ENCODE peak calls at places on chromosomes 3 and 15, in seven cellular contexts. Z is stimulated activated CD8-positive, alpha-beta memory T cell treated with anti-CD3 and anti-CD28 coated beads, Interleukin-12 subunit alpha, Interleukin-12 subunit beta, amount 100 ng/mL, for 1 hour; M is stimulated activated naive CD4-positive, alpha-beta T cell; V is NCI-H2171 treated with DMSO at 0.1 percent for 48 hours; T is NCI-H774; I is HEK293T; F is CD8-positive, alpha-beta memory T cell. J is an unnamed sample.

GRCh38 chr3:64257096-64257755 is 32.0 kb upstream of the PRICKLE2 start:
- DNase-seq in Z (no peak), M (no peak), V (no peak), T (no peak), I (no peak), F (no peak), J (no peak)

GRCh38 chr3:112770026-112770626 is 76.5 kb downstream of the CD200R1L start:
- DNase-seq in Z (no peak), M (no peak), V (no peak), T (no peak), I (no peak), F (no peak), J (no peak)

GRCh38 chr15:89898628-89899302 is 5.0 kb upstream of the AP3S2 start:
- DNase-seq in Z (peak; percentile 15), M (peak; percentile 52), V (peak; percentile 65), T (no peak), I (peak; percentile 67), F (peak; percentile 20), J (no peak)

GRCh38 chr15:85164841-85165466 is 183.3 kb downstream of the PDE8A start:
- DNase-seq in Z (no peak), M (no peak), V (no peak), T (no peak), I (no peak), F (no peak), J (no peak)

GRCh38 chr15:39801641-39802309 is 19.1 kb upstream of the FSIP1 start:
- DNase-seq in Z (no peak), M (no peak), V (no peak), T (peak; percentile 11), I (peak; percentile 27), F (no peak), J (no peak)

GRCh38 chr3:128146201-128146600 is 7.1 kb upstream of the EEFSEC start:
- DNase-seq in Z (no peak), M (no peak), V (no peak), T (no peak), I (no peak), F (no peak), J (no peak)

GRCh38 chr3:9448643-9449042 is 51.2 kb downstream of the SETD5 start:
- DNase-seq in Z (no peak), M (no peak), V (no peak), T (no peak), I (no peak), F (no peak), J (no peak)

GRCh38 chr15:87129916-87130315 is 1050.2 kb downstream of the AGBL1 start:
- DNase-seq in Z (no peak), M (no peak), V (no peak), T (no peak), I (no peak), F (no peak), J (no peak)

GRCh38 chr3:53899730-53900129 is 8.1 kb upstream of the SELENOK start:
- DNase-seq in Z (no peak), M (no peak), V (no peak), T (no peak), I (no peak), F (no peak), J (no peak)

GRCh38 chr3:38130219-38130618 is 6.7 kb downstream of the ACAA1 start:
- DNase-seq in Z (no peak), M (no peak), V (no peak), T (no peak), I (no peak), F (no peak), J (no peak)

GRCh38 chr3:50156991-50157493 is 1.9 kb downstream of the SEMA3F start:
- DNase-seq in Z (no peak), M (no peak), V (peak; percentile 36), T (no peak), I (no peak), F (no peak), J (no peak)

GRCh38 chr15:85380860-85381535 is 595 bp downstream of the AKAP13 start:
- DNase-seq in Z (peak; percentile 10), M (peak; percentile 58), V (peak; percentile 25), T (peak; percentile 28), I (peak; percentile 43), F (peak; percentile 66), J (no peak)

GRCh38 chr3:131608296-131608695 is 105.5 kb upstream of the MRPL3 start:
- DNase-seq in Z (no peak), M (no peak), V (no peak), T (no peak), I (no peak), F (no peak), J (no peak)

GRCh38 chr3:184155644-184156521 is 706 bp downstream of the DVL3 start:
- DNase-seq in Z (peak; percentile 18), M (peak; percentile 36), V (peak; percentile 52), T (peak; percentile 44), I (peak; percentile 18), F (peak; percentile 35), J (no peak)

GRCh38 chr15:24878153-24878552 is 76.6 kb upstream of the SNRPN start:
- DNase-seq in Z (no peak), M (no peak), V (peak; percentile 84), T (no peak), I (no peak), F (peak; percentile 0), J (peak; percentile 17)

GRCh38 chr15:96338772-96339661 is 8.5 kb downstream of the NR2F2 start:
- DNase-seq in Z (no peak), M (no peak), V (no peak), T (no peak), I (no peak), F (no peak), J (no peak)

GRCh38 chr3:43957553-43957952 is 266.8 kb downstream of the ABHD5 start:
- DNase-seq in Z (no peak), M (no peak), V (no peak), T (no peak), I (no peak), F (no peak), J (no peak)

GRCh38 chr3:177193706-177194268 is 3.5 kb downstream of the TBL1XR1 start:
- DNase-seq in Z (no peak), M (no peak), V (no peak), T (no peak), I (no peak), F (no peak), J (no peak)

GRCh38 chr3:45333549-45333948 is 54.8 kb upstream of the LARS2 start:
- DNase-seq in Z (no peak), M (no peak), V (no peak), T (no peak), I (no peak), F (no peak), J (no peak)

GRCh38 chr3:55147406-55147805 is 219.5 kb upstream of the LRTM1 start:
- DNase-seq in Z (no peak), M (no peak), V (no peak), T (no peak), I (no peak), F (no peak), J (no peak)

GRCh38 chr15:96343529-96344072 is 13.1 kb downstream of the NR2F2 start:
- DNase-seq in Z (no peak), M (no peak), V (no peak), T (no peak), I (no peak), F (no peak), J (no peak)

GRCh38 chr15:88702983-88703382 is 64.2 kb downstream of the ISG20 start:
- DNase-seq in Z (no peak), M (no peak), V (no peak), T (no peak), I (no peak), F (no peak), J (no peak)

GRCh38 chr3:168847293-168847883 is 751.7 kb upstream of the GOLIM4 start:
- DNase-seq in Z (no peak), M (no peak), V (peak; percentile 59), T (peak; percentile 73), I (peak; percentile 29), F (no peak), J (no peak)

GRCh38 chr15:48507416-48508065 is 138.0 kb downstream of the FBN1 start:
- DNase-seq in Z (no peak), M (no peak), V (peak; percentile 46), T (no peak), I (peak; percentile 38), F (no peak), J (no peak)

GRCh38 chr15:75061272-75061671 is 37.9 kb downstream of the PPCDC start:
- DNase-seq in Z (no peak), M (no peak), V (no peak), T (no peak), I (no peak), F (no peak), J (no peak)

GRCh38 chr3:111895079-111895478 is 36.0 kb downstream of the PHLDB2 start:
- DNase-seq in Z (no peak), M (no peak), V (peak; percentile 76), T (no peak), I (peak; percentile 39), F (no peak), J (no peak)

J was measured in hypothalamus.